ENCODE peak calls at places on chromosome 2, in seven cellular contexts. E is cardiac muscle cell, M is pancreas, W is spleen, Y is right lobe of liver, L is fibroblast of lung, O is K562. Z is an unnamed sample. For H3K4me1, the result is how much of the 10 kb centered on the place peaks cover.

GRCh38 chr2:137467246-137467862 is 496.9 kb upstream of the HNMT start:
- DNase-seq in W (no peak), Y (no peak), O (peak), L (peak), M (no peak), E (peak), Z (peak)

GRCh38 chr2:97957432-97958183 is 38.1 kb downstream of the TMEM131 start:
- DNase-seq in O (no peak), M (no peak), W (no peak), L (peak), Y (no peak), E (no peak), Z (peak)

GRCh38 chr2:9639000-9639602 is 8.3 kb upstream of the YWHAQ start:
- DNase-seq in L (peak), O (no peak), Y (no peak), E (peak), M (no peak), W (no peak), Z (no peak)

GRCh38 chr2:72263043-72263780 is 115.5 kb upstream of the CYP26B1 start:
- DNase-seq in L (peak), Y (no peak), M (no peak), E (no peak), W (no peak), O (no peak), Z (no peak)

GRCh38 chr2:167729911-167730310 is 517.5 kb downstream of the STK39 start:
- DNase-seq in O (no peak), W (no peak), Y (no peak), L (no peak), E (no peak), M (no peak), Z (no peak)

GRCh38 chr2:72173640-72174321 is 26.1 kb upstream of the CYP26B1 start:
- DNase-seq in L (peak), E (peak), M (no peak), Y (no peak), O (no peak), W (no peak), Z (no peak)

GRCh38 chr2:207042841-207043240 is 103.5 kb downstream of the CPO start:
- DNase-seq in O (no peak), W (no peak), L (no peak), M (no peak), Y (no peak), E (no peak), Z (no peak)

GRCh38 chr2:25912851-25913695 is 34.8 kb upstream of the ASXL2 start:
- DNase-seq in E (peak), O (no peak), Y (no peak), L (peak), M (no peak), W (no peak), Z (peak)

GRCh38 chr2:230793573-230794359 is 71.0 kb upstream of the ITM2C start:
- DNase-seq in E (peak), L (peak), Y (no peak), M (no peak), O (no peak), W (peak), Z (peak)

GRCh38 chr2:99841749-99842148 is 300.6 kb downstream of the AFF3 start:
- DNase-seq in Y (no peak), M (no peak), E (peak), L (peak), O (no peak), W (no peak), Z (no peak)

GRCh38 chr2:28310107-28310506 is 82.6 kb upstream of the FOSL2 start:
- DNase-seq in L (no peak), Y (no peak), O (no peak), W (no peak), M (no peak), E (no peak), Z (no peak)

GRCh38 chr2:150292192-150292591 is 195.3 kb downstream of the RND3 start:
- DNase-seq in Y (no peak), O (no peak), L (no peak), E (no peak), M (no peak), W (no peak), Z (no peak)

GRCh38 chr2:26566081-26566375 is 75.1 kb downstream of the CIB4 start:
- DNase-seq in L (no peak), O (no peak), Y (no peak), W (peak), E (no peak), M (peak), Z (no peak)

GRCh38 chr2:135701442-135701841 is 40.2 kb upstream of the UBXN4 start:
- DNase-seq in M (no peak), L (peak), W (no peak), E (peak), O (no peak), Y (no peak), Z (peak)

GRCh38 chr2:28621172-28622100 is 125.6 kb downstream of the PLB1 start:
- DNase-seq in Y (peak), O (peak), E (peak), W (peak), M (peak), L (peak), Z (peak)

GRCh38 chr2:211898697-211899096 is 639.9 kb downstream of the ERBB4 start:
- DNase-seq in E (no peak), L (no peak), Y (no peak), M (no peak), O (no peak), W (no peak), Z (no peak)

GRCh38 chr2:211900518-211900917 is 638.1 kb downstream of the ERBB4 start:
- DNase-seq in M (no peak), O (no peak), L (no peak), Y (no peak), W (no peak), E (no peak), Z (no peak)

GRCh38 chr2:211901226-211901625 is 637.4 kb downstream of the ERBB4 start:
- DNase-seq in O (no peak), E (no peak), L (no peak), W (no peak), Y (no peak), M (no peak), Z (no peak)

GRCh38 chr2:211899871-211900482 is 638.6 kb downstream of the ERBB4 start:
- DNase-seq in L (peak), W (no peak), E (no peak), O (no peak), M (no peak), Y (no peak), Z (no peak)
- TF ChIP-seq CTCF in L (no peak), W (no peak), E (no peak), O (no peak), M (no peak), Y (no peak), Z (no peak)

GRCh38 chr2:216842634-216843033 is 17.2 kb downstream of the TNP1 start:
- DNase-seq in M (no peak), L (no peak), Y (no peak), E (no peak), O (no peak), W (no peak), Z (no peak)
- H3K4me1 ChIP-seq in M (under half), L (under half), Y (under half), E (under half), O (under half), W (under half), Z (under half)

GRCh38 chr2:48826986-48827385 is 71.5 kb upstream of the LHCGR start:
- DNase-seq in M (no peak), L (no peak), W (no peak), E (no peak), O (no peak), Y (no peak), Z (no peak)
- TF ChIP-seq CTCF in M (no peak), L (no peak), W (no peak), E (no peak), O (no peak), Y (no peak), Z (no peak)

DNA sequence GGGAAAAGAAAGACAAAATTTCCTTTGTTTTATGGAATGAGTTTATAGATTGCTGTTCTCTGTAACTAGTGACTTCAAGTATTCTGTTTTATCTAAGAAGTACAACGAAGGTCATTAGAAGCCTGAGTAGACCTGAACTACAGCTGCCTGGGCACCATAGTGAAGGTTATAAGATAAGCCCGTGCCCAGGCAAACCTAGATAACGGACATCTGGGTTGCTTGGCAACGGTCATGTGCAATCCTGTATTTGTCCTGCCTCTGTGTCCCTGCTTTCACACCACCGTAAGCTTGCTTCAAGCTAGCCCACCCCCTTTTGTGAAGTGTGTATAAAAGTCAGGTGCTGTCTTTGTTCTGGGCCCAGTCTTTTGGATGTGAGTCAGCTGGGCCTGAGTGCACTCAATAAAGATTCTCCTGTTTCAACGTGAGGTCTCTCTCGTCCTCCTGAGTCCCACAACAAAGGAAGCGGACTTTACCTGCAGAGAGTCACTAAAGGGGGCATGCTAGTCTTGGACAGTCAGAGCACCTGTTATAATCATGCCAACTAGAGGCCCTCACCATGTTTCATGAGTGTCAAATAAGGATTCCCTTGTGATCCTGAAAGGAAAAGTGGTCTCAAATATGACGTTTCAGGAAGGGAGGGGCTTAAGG is 22.7 kb upstream of the LAPTM4A start:
- DNase-seq in Y (no peak), M (no peak), O (no peak), W (no peak), L (no peak), E (peak), Z (no peak)
- H3K4me1 ChIP-seq in Y (under half), M (under half), O (under half), W (under half), L (under half), E (under half), Z (under half)

DNA sequence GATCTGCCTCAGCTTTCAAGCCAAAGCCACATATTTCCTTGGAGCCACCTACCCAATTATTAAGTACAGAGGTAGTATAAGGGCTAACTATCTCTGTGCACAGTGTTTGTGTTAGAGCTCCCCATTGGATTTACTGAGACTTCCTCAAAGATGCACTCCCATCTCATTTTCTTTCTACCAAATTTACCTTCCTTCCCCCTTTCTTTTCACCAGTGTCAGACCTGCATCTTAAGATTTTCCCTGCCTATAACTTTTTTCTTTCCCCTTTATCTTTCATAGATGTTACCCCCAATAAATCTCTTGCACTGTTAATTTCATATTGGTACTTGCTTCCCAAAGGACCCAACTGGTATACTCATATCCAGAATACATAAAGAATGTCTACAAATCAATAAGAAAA is 5.9 kb upstream of the REL start:
- DNase-seq in O (no peak), Y (no peak), W (no peak), E (no peak), L (no peak), M (no peak), Z (no peak)
- TF ChIP-seq CTCF in O (no peak), Y (no peak), W (no peak), E (no peak), L (no peak), M (no peak), Z (no peak)

GRCh38 chr2:239285071-239285931 is 115.5 kb downstream of the HDAC4 start:
- DNase-seq in O (peak), L (peak), Y (no peak), W (peak), E (peak), M (peak), Z (no peak)
- H3K4me1 ChIP-seq in O (under half), L (under half), Y (under half), W (half or more), E (under half), M (under half), Z (under half)

DNA sequence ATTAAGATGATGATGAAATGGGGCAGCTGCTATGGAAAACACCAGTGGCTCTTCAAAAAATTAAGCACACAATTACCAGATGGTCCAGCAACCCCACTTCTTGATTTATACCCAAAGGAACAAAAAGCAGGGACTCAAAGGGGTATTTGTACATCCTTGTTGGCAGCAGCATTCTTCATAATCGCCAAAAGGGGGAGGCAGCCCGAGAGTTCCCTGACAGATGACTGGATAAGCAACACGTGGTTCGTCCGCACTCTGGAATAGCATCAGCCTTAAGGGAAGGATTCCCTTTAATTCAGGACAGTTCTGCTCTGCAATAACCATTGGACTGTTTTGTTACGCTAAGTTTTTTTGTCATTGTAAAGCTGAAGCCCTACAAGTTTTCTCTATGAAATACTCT is 76.7 kb upstream of the TWIST2 start:
- DNase-seq in O (peak), W (no peak), E (peak), L (peak), M (no peak), Y (no peak), Z (no peak)
- TF ChIP-seq CTCF in O (peak), W (no peak), E (peak), L (peak), M (no peak), Y (no peak), Z (peak)

GRCh38 chr2:129056309-129056958 is 737.8 kb upstream of the HS6ST1 start:
- DNase-seq in M (no peak), W (peak), E (no peak), L (no peak), O (no peak), Y (no peak), Z (peak)
- H3K4me1 ChIP-seq in M (under half), W (under half), E (under half), L (under half), O (under half), Y (under half), Z (under half)

GRCh38 chr2:37634914-37635358 is 36.5 kb downstream of the CDC42EP3 start:
- DNase-seq in M (no peak), O (no peak), W (no peak), L (no peak), Y (no peak), E (no peak), Z (no peak)

GRCh38 chr2:37635359-37636208 is 35.9 kb downstream of the CDC42EP3 start:
- DNase-seq in Y (no peak), W (peak), O (no peak), M (no peak), E (peak), L (peak), Z (peak)

GRCh38 chr2:37633234-37633633 is 38.2 kb downstream of the CDC42EP3 start:
- DNase-seq in Y (no peak), W (no peak), E (no peak), L (no peak), M (no peak), O (no peak), Z (no peak)

GRCh38 chr2:37632310-37632709 is 39.1 kb downstream of the CDC42EP3 start:
- DNase-seq in O (no peak), W (no peak), Y (no peak), M (no peak), L (no peak), E (no peak), Z (no peak)

GRCh38 chr2:37633838-37634237 is 37.6 kb downstream of the CDC42EP3 start:
- DNase-seq in W (no peak), Y (no peak), O (no peak), E (no peak), M (no peak), L (no peak), Z (no peak)
- TF ChIP-seq CTCF in W (no peak), Y (no peak), O (no peak), E (no peak), M (no peak), L (no peak), Z (no peak)

Z was measured in foreskin keratinocyte.